ENCODE peak calls at places on chromosome 16, in six cellular contexts. R, Q, N, T, P and Z are unnamed samples.

GRCh38 chr16:67884684-67885083 is at the start of gene NRN1L:
- DNase-seq in N (peak; percentile 99), T (peak; percentile 97), Q (peak; percentile 73), R (no peak), P (no peak), Z (peak; percentile 95)

GRCh38 chr16:55943257-55943656 is 68.1 kb upstream of the CES5A start:
- DNase-seq in T (no peak), P (no peak), Q (no peak), N (no peak), R (no peak), Z (no peak)

GRCh38 chr16:16791051-16791450 is 412.1 kb downstream of the NPIPA7 start:
- DNase-seq in R (no peak), Q (no peak), P (no peak), N (no peak), T (no peak), Z (no peak)

GRCh38 chr16:35751191-35751941 is 2292.0 kb downstream of the TP53TG3F start:
- DNase-seq in N (no peak), R (no peak), Q (peak; percentile 70), P (no peak), T (no peak), Z (no peak)

GRCh38 chr16:77434365-77435239 is at the start of gene ADAMTS18:
- DNase-seq in R (peak; percentile 27), P (no peak), Q (no peak), T (peak; percentile 68), N (no peak), Z (peak; percentile 62)

GRCh38 chr16:10930755-10931093 is 11.5 kb downstream of the DEXI start:
- DNase-seq in Q (no peak), T (no peak), R (no peak), N (no peak), P (no peak), Z (no peak)

GRCh38 chr16:85888405-85889331 is 10.3 kb upstream of the IRF8 start:
- DNase-seq in N (peak; percentile 61), Q (no peak), T (no peak), P (peak; percentile 46), R (peak; percentile 88), Z (no peak)

GRCh38 chr16:22375117-22375962 is 921 bp upstream of the CDR2 start:
- DNase-seq in P (no peak), T (no peak), Q (no peak), N (no peak), R (no peak), Z (peak; percentile 41)

GRCh38 chr16:85535352-85536072 is 77.6 kb upstream of the GSE1 start:
- DNase-seq in T (peak; percentile 76), Q (no peak), N (no peak), P (no peak), R (no peak), Z (peak; percentile 89)

GRCh38 chr16:71288570-71288889 is 672 bp downstream of the CMTR2 start:
- DNase-seq in Q (no peak), T (no peak), P (no peak), R (no peak), N (no peak), Z (peak; percentile 0)

GRCh38 chr16:49833055-49833454 is 22.9 kb downstream of the ZNF423 start:
- DNase-seq in R (peak; percentile 77), N (no peak), P (no peak), T (no peak), Q (no peak), Z (no peak)

GRCh38 chr16:48537909-48538745 is 71.9 kb downstream of the N4BP1 start:
- DNase-seq in T (no peak), Q (peak; percentile 77), N (no peak), R (no peak), P (no peak), Z (no peak)

GRCh38 chr16:11914210-11914758 is 1.5 kb downstream of the GSPT1 start:
- DNase-seq in P (peak; percentile 19), R (peak; percentile 55), T (no peak), Q (no peak), N (no peak), Z (no peak)

GRCh38 chr16:57536306-57537193 is at the start of gene CCDC102A:
- DNase-seq in Q (no peak), P (peak; percentile 60), T (peak; percentile 47), N (peak; percentile 43), R (peak; percentile 49), Z (peak; percentile 46)

GRCh38 chr16:67942200-67942509 is 1.8 kb downstream of the LCAT start:
- DNase-seq in P (peak; percentile 34), N (peak; percentile 50), R (peak; percentile 35), Q (no peak), T (peak; percentile 75), Z (peak; percentile 75)

GRCh38 chr16:50326835-50327465 is 41.8 kb downstream of the BRD7 start:
- DNase-seq in R (no peak), P (peak; percentile 82), N (peak; percentile 36), Q (no peak), T (peak; percentile 58), Z (peak; percentile 77)

GRCh38 chr16:80569440-80570105 is 28.8 kb downstream of the DYNLRB2 start:
- DNase-seq in T (no peak), R (peak; percentile 33), Q (no peak), P (peak; percentile 85), N (peak; percentile 33), Z (no peak)

GRCh38 chr16:75486014-75486404 is 9.2 kb downstream of the CHST6 start:
- DNase-seq in R (no peak), N (no peak), Q (no peak), P (no peak), T (no peak), Z (no peak)

GRCh38 chr16:66131895-66132294 is 234.6 kb upstream of the CDH5 start:
- DNase-seq in P (no peak), Q (no peak), T (no peak), R (no peak), N (no peak), Z (no peak)

GRCh38 chr16:15483857-15484256 is 49.5 kb downstream of the BMERB1 start:
- DNase-seq in R (no peak), T (no peak), P (no peak), N (no peak), Q (no peak), Z (no peak)

GRCh38 chr16:57998484-57998883 is 2.0 kb downstream of the ZNF319 start:
- DNase-seq in N (no peak), T (peak; percentile 66), R (no peak), Q (peak; percentile 90), P (peak; percentile 57), Z (peak; percentile 85)

GRCh38 chr16:19722269-19722952 is 4.3 kb downstream of the IQCK start:
- DNase-seq in R (peak; percentile 32), T (no peak), P (no peak), N (no peak), Q (no peak), Z (peak; percentile 26)

GRCh38 chr16:88078111-88078775 is 127.0 kb downstream of the BANP start:
- DNase-seq in T (no peak), Q (peak; percentile 41), P (no peak), N (no peak), R (no peak), Z (no peak)

GRCh38 chr16:70252355-70252988 is 732 bp upstream of the EXOSC6 start:
- DNase-seq in T (peak; percentile 74), N (no peak), Q (no peak), R (no peak), P (peak; percentile 29), Z (peak; percentile 60)

GRCh38 chr16:88309905-88310259 is 72.9 kb upstream of the ZNF469 start:
- DNase-seq in R (no peak), Q (no peak), P (no peak), T (no peak), N (no peak), Z (no peak)

GRCh38 chr16:80299416-80299815 is 241.4 kb upstream of the DYNLRB2 start:
- DNase-seq in P (no peak), N (peak; percentile 13), R (no peak), Q (no peak), T (no peak), Z (no peak)

GRCh38 chr16:8660841-8661301 is 13.5 kb upstream of the ABAT start:
- DNase-seq in R (peak; percentile 53), P (peak; percentile 70), T (peak; percentile 88), Q (peak; percentile 87), N (peak; percentile 73), Z (peak; percentile 84)

GRCh38 chr16:68655806-68656205 is 10.7 kb downstream of the CDH3 start:
- DNase-seq in T (no peak), Q (no peak), P (no peak), R (no peak), N (no peak), Z (no peak)

GRCh38 chr16:56844056-56844455 is 21.0 kb upstream of the SLC12A3 start:
- DNase-seq in R (no peak), P (no peak), Q (no peak), N (no peak), T (no peak), Z (no peak)

GRCh38 chr16:8120001-8120400 is 470.3 kb downstream of the TMEM114 start:
- DNase-seq in R (no peak), T (peak; percentile 9), Q (no peak), P (no peak), N (no peak), Z (no peak)

GRCh38 chr16:19086322-19087199 is 19.1 kb downstream of the COQ7 start:
- DNase-seq in P (peak; percentile 89), R (peak; percentile 95), N (peak; percentile 86), T (peak; percentile 96), Q (peak; percentile 96), Z (peak; percentile 87)